ENCODE peak calls at places on chromosomes 16 and 17, in six cellular contexts. I, Y, F, T, K and A are unnamed samples.
A peak's percentile ranks its signal among the peaks of the same experiment; 100 is the strongest.

GRCh38 chr17:21286066-21286770 is 1.7 kb downstream of the MAP2K3 start:
- DNase-seq in Y (peak; percentile 47), I (no peak), F (peak; percentile 81), T (no peak), K (peak; percentile 96), A (no peak)

GRCh38 chr16:89363621-89364393 is 126.6 kb downstream of the ANKRD11 start:
- DNase-seq in Y (peak; percentile 52), F (peak; percentile 76), K (peak; percentile 51), T (no peak), I (no peak), A (no peak)

GRCh38 chr16:56858375-56858774 is 6.6 kb upstream of the SLC12A3 start:
- DNase-seq in F (no peak), I (no peak), T (no peak), Y (no peak), K (no peak), A (no peak)

GRCh38 chr17:43576563-43577229 is 30.6 kb upstream of the ETV4 start:
- DNase-seq in Y (peak; percentile 80), F (peak; percentile 69), I (peak; percentile 49), T (peak; percentile 84), K (peak; percentile 88), A (peak; percentile 72)

GRCh38 chr17:68533887-68534700 is 21.9 kb downstream of the PRKAR1A start:
- DNase-seq in K (no peak), Y (no peak), F (no peak), T (no peak), I (no peak), A (no peak)

GRCh38 chr17:79220715-79221291 is 146.2 kb downstream of the ENGASE start:
- DNase-seq in K (no peak), I (no peak), Y (peak; percentile 48), T (peak; percentile 74), F (no peak), A (no peak)

GRCh38 chr17:61380217-61380835 is 19.3 kb upstream of the TBX2 start:
- DNase-seq in T (no peak), Y (no peak), I (no peak), F (no peak), K (no peak), A (no peak)

GRCh38 chr16:51151435-51151950 is 423 bp upstream of the SALL1 start:
- DNase-seq in I (no peak), T (peak; percentile 82), Y (no peak), F (no peak), K (peak; percentile 86), A (peak; percentile 81)

GRCh38 chr16:30724641-30725464 is 23.4 kb upstream of the PHKG2 start:
- DNase-seq in I (no peak), K (no peak), Y (no peak), T (no peak), F (no peak), A (no peak)

GRCh38 chr16:72680732-72681131 is 367.2 kb downstream of the ZFHX3 start:
- DNase-seq in Y (no peak), T (no peak), K (no peak), F (no peak), I (no peak), A (no peak)

GRCh38 chr16:27595461-27595860 is 45.5 kb downstream of the KATNIP start:
- DNase-seq in K (no peak), T (no peak), I (no peak), F (no peak), Y (no peak), A (no peak)

GRCh38 chr17:51653902-51654301 is 393.6 kb downstream of the UTP18 start:
- DNase-seq in T (no peak), F (no peak), Y (no peak), K (no peak), I (no peak), A (no peak)

GRCh38 chr16:57994778-57995177 is 5.7 kb downstream of the ZNF319 start:
- DNase-seq in T (no peak), I (no peak), K (peak; percentile 44), Y (peak; percentile 77), F (peak; percentile 37), A (no peak)

GRCh38 chr17:82023447-82024241 is 539 bp downstream of the LRRC45 start:
- DNase-seq in Y (no peak), I (no peak), T (no peak), K (no peak), F (no peak), A (no peak)

GRCh38 chr17:83199500-83200201 is 120.2 kb downstream of the METRNL start:
- DNase-seq in K (no peak), F (no peak), T (no peak), Y (no peak), I (no peak), A (no peak)

GRCh38 chr17:8918811-8919210 is 46.7 kb downstream of the PIK3R5 start:
- DNase-seq in I (no peak), Y (no peak), K (no peak), F (no peak), T (no peak), A (no peak)

GRCh38 chr16:11561440-11561797 is 25.3 kb downstream of the LITAF start:
- DNase-seq in Y (no peak), T (no peak), F (no peak), I (no peak), K (no peak), A (no peak)

GRCh38 chr16:11562941-11563340 is 23.8 kb downstream of the LITAF start:
- DNase-seq in T (no peak), F (no peak), Y (no peak), K (no peak), I (no peak), A (no peak)

GRCh38 chr16:11562411-11562810 is 24.3 kb downstream of the LITAF start:
- DNase-seq in F (no peak), T (no peak), I (no peak), K (no peak), Y (no peak), A (no peak)

GRCh38 chr16:11560701-11561439 is 25.8 kb downstream of the LITAF start:
- DNase-seq in K (no peak), T (peak; percentile 56), F (no peak), I (no peak), Y (no peak), A (no peak)

GRCh38 chr16:11561856-11562255 is 24.9 kb downstream of the LITAF start:
- DNase-seq in T (no peak), I (no peak), Y (no peak), F (no peak), K (no peak), A (no peak)
- H3K4me1 ChIP-seq in T (peaks cover 14% of the 10 kb centered on the region), I (peaks cover 8% of the 10 kb centered on the region), Y (no peaks in the 10 kb centered on the region), F (peaks cover 5% of the 10 kb centered on the region), K (peaks cover 70% of the 10 kb centered on the region), A (peaks cover 11% of the 10 kb centered on the region)

GRCh38 chr17:48598727-48599126 is 5.1 kb upstream of the HOXB5 start:
- DNase-seq in K (no peak), T (no peak), F (no peak), Y (no peak), I (no peak), A (no peak)
- TF ChIP-seq ZNF274 in K (no peak), T (no peak), F (no peak), Y (no peak), I (no peak), A (no peak)

GRCh38 chr17:17603895-17604225 is 12.4 kb upstream of the PEMT start:
- DNase-seq in Y (no peak), K (no peak), T (no peak), F (no peak), I (no peak), A (no peak)

GRCh38 chr17:17605747-17606083 is 14.2 kb upstream of the PEMT start:
- DNase-seq in I (no peak), F (no peak), K (no peak), Y (no peak), T (no peak), A (no peak)

GRCh38 chr17:17606416-17607000 is 15.0 kb upstream of the PEMT start:
- DNase-seq in T (no peak), F (no peak), K (no peak), I (no peak), Y (peak; percentile 72), A (no peak)

GRCh38 chr17:17605083-17605746 is 13.7 kb upstream of the PEMT start:
- DNase-seq in T (no peak), Y (no peak), K (peak; percentile 46), F (no peak), I (no peak), A (no peak)

DNA sequence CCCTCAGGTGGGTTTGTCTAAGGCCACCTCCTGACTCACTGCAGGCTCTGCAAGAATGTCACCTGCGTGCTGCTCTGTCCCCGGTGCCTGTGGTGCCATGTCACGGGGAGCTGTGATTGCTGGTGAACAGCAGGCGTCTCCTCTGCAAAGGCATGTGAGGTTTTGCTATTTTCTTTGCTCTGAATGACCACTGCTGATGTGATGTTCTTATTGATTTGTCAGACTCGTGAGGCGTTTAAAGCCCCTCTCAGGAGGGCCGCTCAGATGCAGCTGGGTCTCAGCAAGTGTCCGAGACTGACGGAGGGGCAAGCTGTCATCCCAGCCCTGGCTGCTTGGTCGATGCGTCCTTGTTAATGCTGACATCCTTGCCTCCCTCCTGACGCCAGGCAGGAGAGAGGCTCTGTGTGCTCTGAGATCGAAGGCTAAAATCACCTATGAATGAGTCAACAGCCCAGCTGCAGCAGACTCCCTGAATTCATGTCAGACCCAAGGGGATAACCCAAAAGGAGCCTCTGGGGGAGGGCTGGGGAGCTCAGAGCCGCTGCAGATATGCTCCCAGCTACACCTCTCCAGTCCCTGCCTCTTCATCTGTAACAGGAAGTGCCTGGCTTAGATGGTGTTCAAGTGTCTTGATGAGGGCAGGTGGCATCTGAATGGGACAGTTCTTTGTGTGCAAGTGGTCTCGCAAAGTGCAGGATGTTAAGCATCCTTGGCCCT is 11.8 kb upstream of the PEMT start:
- DNase-seq in Y (no peak), K (no peak), F (no peak), I (no peak), T (no peak), A (no peak)
- TF ChIP-seq YY1 in Y (no peak), K (no peak), F (no peak), I (no peak), T (no peak), A (no peak)

GRCh38 chr16:4377573-4378146 is 6.0 kb downstream of the VASN start:
- DNase-seq in I (no peak), T (no peak), K (no peak), F (no peak), Y (no peak), A (no peak)

GRCh38 chr16:4379001-4379688 is 7.5 kb downstream of the VASN start:
- DNase-seq in T (no peak), Y (no peak), K (no peak), I (no peak), F (no peak), A (no peak)

GRCh38 chr16:4376820-4377572 is 5.3 kb downstream of the VASN start:
- DNase-seq in F (no peak), K (no peak), T (no peak), I (no peak), Y (no peak), A (no peak)

GRCh38 chr16:4376126-4376819 is 4.6 kb downstream of the VASN start:
- DNase-seq in Y (no peak), K (no peak), I (no peak), T (no peak), F (no peak), A (no peak)

GRCh38 chr16:4378202-4378666 is 6.6 kb downstream of the VASN start:
- DNase-seq in K (no peak), T (no peak), Y (no peak), I (no peak), F (no peak), A (no peak)
- H3K4me1 ChIP-seq in K (peaks cover 71% of the 10 kb centered on the region), T (peaks cover 4% of the 10 kb centered on the region), Y (peaks cover 21% of the 10 kb centered on the region), I (no peaks in the 10 kb centered on the region), F (peaks cover 48% of the 10 kb centered on the region), A (peaks cover 57% of the 10 kb centered on the region)